ENCODE peak calls at places on chromosome 4, in four cellular contexts. J is HCT116, Q is neural progenitor cell, N is SK-N-SH. H is an unnamed sample. For H3K27me3, the result is how much of the 10 kb centered on the place peaks cover.

GRCh38 chr4:38281416-38282071 is 321.3 kb downstream of the PTTG2 start:
- DNase-seq in Q (no peak), J (no peak), N (no peak), H (no peak)

GRCh38 chr4:147633643-147634042 is 16.4 kb downstream of the TMEM184C start:
- DNase-seq in J (no peak), Q (no peak), N (no peak), H (no peak)

GRCh38 chr4:86036729-86037128 is 323.1 kb downstream of the MAPK10 start:
- DNase-seq in N (no peak), J (no peak), Q (no peak), H (no peak)

GRCh38 chr4:151426513-151426912 is 17.5 kb downstream of the FHIP1A start:
- DNase-seq in N (no peak), Q (no peak), J (no peak), H (no peak)

GRCh38 chr4:76214269-76214628 is 625 bp upstream of the SCARB2 start:
- DNase-seq in Q (no peak), J (no peak), N (no peak), H (peak)

GRCh38 chr4:56102581-56102980 is 153.8 kb downstream of the CEP135 start:
- DNase-seq in Q (peak), N (no peak), J (no peak), H (peak)

GRCh38 chr4:122709236-122709635 is 23.3 kb upstream of the BBS12 start:
- DNase-seq in J (no peak), Q (no peak), N (no peak), H (no peak)

GRCh38 chr4:16627999-16628398 is 270.4 kb downstream of the LDB2 start:
- DNase-seq in N (no peak), Q (no peak), J (no peak), H (no peak)

GRCh38 chr4:156931267-156931666 is 40.3 kb downstream of the PDGFC start:
- DNase-seq in N (no peak), Q (no peak), J (peak), H (no peak)

GRCh38 chr4:2370597-2371320 is 47.7 kb downstream of the ZFYVE28 start:
- DNase-seq in J (no peak), Q (no peak), N (no peak), H (no peak)

GRCh38 chr4:147103403-147103946 is 157.8 kb upstream of the TTC29 start:
- DNase-seq in N (no peak), Q (no peak), J (no peak), H (no peak)

GRCh38 chr4:36082817-36083216 is 161.5 kb downstream of the ARAP2 start:
- DNase-seq in N (no peak), J (no peak), Q (no peak), H (no peak)
- H3K27me3 ChIP-seq in N (under half), J (under half), Q (under half), H (under half)

GRCh38 chr4:185642907-185643306 is 107.6 kb upstream of the PDLIM3 start:
- DNase-seq in Q (no peak), J (no peak), N (no peak), H (no peak)

GRCh38 chr4:185644408-185644807 is 109.1 kb upstream of the PDLIM3 start:
- DNase-seq in N (peak), Q (no peak), J (no peak), H (no peak)

GRCh38 chr4:185638093-185638492 is 102.8 kb upstream of the PDLIM3 start:
- DNase-seq in N (no peak), Q (no peak), J (no peak), H (no peak)

GRCh38 chr4:185638548-185639301 is 103.4 kb upstream of the PDLIM3 start:
- DNase-seq in J (no peak), N (peak), Q (peak), H (peak)

DNA sequence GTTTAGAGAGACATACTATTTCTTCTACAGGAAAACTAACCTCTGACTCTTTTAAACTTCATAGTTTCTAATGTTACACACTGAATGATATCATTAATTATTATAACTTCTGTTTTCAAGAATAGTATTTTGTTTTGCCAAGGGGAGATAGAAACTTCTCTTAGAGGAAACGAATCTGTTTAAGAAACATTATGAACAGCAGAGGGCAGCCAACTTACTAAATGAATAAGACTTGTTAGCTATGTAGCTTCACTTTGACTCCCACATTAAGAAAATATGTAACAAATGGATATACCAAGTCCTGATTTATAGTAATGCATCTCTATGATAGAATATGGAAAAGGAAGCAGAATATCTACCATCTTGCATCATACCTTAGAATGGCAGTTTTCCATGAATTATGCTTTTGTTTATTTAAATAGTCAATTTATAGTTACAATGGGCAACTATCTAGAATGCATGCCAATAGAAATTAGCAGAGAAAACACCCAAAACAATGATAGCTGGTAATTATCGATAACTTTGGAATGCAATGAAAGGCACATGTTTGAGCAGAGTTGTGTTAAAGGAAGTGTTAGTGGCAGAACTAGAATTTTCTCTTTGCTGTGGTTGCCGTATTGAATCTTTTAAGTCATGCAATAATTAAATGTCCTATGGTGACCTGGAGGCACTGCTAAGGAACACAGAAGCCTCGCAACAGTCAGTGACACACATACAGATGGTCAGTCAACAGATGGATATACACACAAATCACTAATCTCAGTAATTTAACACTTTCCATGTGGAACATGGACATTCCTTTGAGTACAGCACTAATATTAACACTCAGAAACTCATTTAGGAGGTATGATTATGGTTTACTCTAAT is 105.7 kb upstream of the PDLIM3 start:
- DNase-seq in J (peak), N (peak), Q (peak), H (peak)
- TF ChIP-seq EZH2phosphoT487 in J (no peak), N (no peak), Q (no peak), H (no peak)

DNA sequence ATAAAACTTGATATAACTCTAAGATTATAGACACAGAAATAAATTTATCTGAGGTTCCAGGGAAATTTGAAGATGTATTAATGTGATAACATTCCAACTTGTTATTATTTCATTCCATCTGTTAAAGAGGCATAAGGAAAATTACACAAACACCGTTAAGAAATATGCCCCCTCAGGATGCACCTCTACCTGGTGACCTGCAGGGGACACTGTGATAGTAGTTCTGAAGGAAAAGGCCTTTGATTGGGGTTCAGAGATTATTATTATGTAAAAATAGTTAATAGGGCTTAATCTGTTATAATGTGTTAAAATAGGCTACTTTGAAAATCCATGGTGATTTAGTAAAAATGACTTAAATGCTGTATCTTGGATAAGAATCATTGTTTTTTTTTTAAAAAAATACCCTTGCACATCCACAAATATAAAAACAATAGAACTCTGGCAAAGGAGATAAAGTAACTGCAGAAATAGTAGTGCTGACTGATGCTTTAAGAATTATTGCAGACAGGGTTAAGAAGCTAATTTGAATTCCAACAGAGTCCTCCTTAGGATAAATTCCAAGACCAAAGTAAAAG is 6.1 kb upstream of the ABRAXAS1 start:
- DNase-seq in Q (peak), N (peak), J (peak), H (peak)
- TF ChIP-seq CTCF in Q (peak), N (peak), J (peak), H (peak)

DNA sequence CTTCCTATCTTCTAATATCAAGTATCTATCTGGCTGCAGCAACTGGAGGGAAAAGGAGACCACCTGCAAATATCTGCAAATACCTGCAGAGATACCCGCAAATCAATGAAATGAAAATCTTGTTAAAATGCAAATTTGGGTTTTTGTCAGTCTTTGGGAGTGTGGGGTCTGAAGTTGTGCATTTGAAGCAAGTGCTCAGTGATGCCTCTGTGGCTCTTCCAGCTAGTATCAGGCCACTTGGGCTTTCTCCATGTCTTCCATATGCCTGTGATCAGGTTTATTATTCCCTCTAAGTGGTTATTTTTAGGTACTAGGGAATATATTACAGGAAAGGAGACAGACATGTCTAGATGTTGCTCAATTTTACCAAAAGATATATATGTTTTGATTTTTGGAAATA is 880.3 kb downstream of the ADGRL3 start:
- DNase-seq in N (no peak), Q (no peak), J (no peak), H (peak)
- H3K27me3 ChIP-seq in N (under half), Q (under half), J (under half), H (under half)

DNA sequence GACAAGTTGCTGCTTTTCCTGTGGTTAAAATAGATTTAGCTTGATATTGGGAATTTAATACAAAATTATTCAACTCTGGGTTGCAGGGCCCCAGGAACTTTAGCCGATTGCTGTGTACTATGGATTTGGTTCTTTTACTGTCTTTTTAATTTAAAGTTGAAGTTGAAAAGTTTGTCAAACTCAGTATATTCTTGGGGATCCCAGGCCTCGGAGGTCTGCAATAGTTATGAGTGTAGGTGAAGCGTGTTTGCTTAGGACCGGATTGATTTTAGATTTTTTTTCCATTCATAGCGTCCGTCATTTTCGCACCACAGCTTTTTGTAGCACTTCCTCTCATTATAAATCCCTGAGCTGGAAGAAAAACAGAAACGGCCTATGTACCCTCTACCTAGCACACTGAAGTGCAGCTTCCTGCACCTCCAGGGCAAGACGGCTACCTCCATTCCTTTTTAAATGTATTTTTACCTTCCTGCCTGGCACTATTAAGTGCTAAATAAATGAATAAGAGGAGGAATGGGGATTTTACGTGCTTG is 452 bp upstream of the AGA start:
- DNase-seq in N (peak), Q (no peak), J (no peak), H (no peak)
- TF ChIP-seq EZH2phosphoT487 in N (no peak), Q (no peak), J (no peak), H (no peak)

GRCh38 chr4:4521767-4522166 is 20.1 kb downstream of the STX18 start:
- DNase-seq in N (no peak), J (no peak), Q (no peak), H (no peak)

GRCh38 chr4:4518747-4519146 is 23.1 kb downstream of the STX18 start:
- DNase-seq in N (no peak), J (no peak), Q (no peak), H (no peak)

GRCh38 chr4:4521069-4521468 is 20.8 kb downstream of the STX18 start:
- DNase-seq in J (no peak), N (no peak), Q (peak), H (peak)

GRCh38 chr4:4524364-4524763 is 17.5 kb downstream of the STX18 start:
- DNase-seq in J (no peak), Q (peak), N (no peak), H (peak)

GRCh38 chr4:4519296-4519898 is 22.5 kb downstream of the STX18 start:
- DNase-seq in J (peak), N (peak), Q (peak), H (peak)
- TF ChIP-seq CTCF in J (peak), N (peak), Q (peak), H (peak)

DNA sequence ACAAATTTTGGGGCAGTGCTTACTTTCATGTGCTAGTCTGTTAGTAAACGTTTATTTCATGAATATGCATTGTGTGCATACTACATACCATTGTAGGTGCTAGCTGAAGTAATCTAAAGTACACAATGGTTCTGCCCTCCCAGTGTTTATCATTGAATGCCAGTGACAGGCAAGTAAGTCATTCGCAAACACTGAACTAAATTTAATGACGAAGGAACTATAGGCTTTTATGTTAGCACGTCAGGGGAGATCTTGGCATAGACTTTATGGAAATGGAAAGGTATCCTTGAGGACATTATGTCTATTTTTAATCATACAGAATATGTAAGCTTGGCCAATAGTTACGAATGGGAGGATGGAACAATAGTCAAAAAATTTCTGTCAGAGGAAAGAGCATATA is 427.0 kb upstream of the EPHA5 start:
- DNase-seq in J (no peak), N (no peak), Q (no peak), H (no peak)
- H3K27me3 ChIP-seq in J (under half), N (under half), Q (under half), H (under half)

DNA sequence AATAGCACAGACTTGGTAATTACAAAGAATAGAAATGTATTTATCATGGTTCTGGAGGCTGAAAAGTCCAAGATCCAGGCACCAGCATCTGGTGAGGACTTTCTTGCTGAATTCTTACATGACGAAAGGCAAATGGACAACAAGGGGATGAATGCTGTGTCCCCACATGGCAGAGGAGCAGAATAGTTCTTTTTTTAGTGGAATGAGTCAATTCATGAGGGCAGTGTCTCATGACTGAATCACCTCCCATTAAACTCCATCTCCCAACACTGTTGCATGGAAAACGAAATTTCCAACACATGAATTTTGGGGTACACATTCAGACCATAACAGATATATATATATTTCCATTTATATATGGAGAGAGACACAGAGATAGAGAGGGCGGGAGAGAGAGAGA is 628.3 kb downstream of the TRIML1 start:
- DNase-seq in J (no peak), Q (no peak), N (no peak), H (no peak)
- TF ChIP-seq EZH2phosphoT487 in J (no peak), Q (no peak), N (no peak), H (no peak)

GRCh38 chr4:129468624-129469023 is 372.7 kb downstream of the C4orf33 start:
- DNase-seq in Q (no peak), N (no peak), J (no peak), H (no peak)
- TF ChIP-seq CTCF in Q (no peak), N (no peak), J (no peak), H (no peak)

DNA sequence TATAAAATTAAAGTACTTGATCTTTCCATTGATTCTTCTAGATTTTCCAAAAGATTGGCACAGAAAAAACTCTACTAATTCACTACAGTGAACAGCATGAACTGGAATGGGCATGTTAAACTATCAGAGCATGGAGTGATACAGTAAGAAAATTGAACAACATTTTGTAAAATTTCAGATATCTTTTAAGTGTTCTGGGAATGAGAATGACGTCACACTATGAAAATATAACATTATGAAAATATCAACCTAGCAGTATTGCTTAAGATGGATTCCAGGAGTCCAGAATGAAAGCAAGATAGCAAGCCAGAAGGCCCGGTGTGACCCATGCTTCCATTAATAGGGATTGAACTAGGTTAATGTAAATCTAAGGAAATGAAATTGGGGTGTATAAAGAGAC is 319.9 kb downstream of the GABRG1 start:
- DNase-seq in Q (no peak), N (no peak), J (no peak), H (no peak)
- H3K27me3 ChIP-seq in Q (under half), N (under half), J (under half), H (under half)

H was measured in GM23338.